ENCODE peak calls at places on chromosome 21, in ten cellular contexts. One of them, this sample, is unnamed.

GRCh38 chr21:33673473-33673872 is 31.2 kb downstream of the ITSN1 start:
- DNase-seq in astrocyte of the spinal cord: no peak
- DNase-seq in kidney: no peak
- DNase-seq in fibroblast of mammary gland: no peak
- DNase-seq in OCI-LY7: no peak
- DNase-seq in AG09309: no peak
- DNase-seq in neural progenitor cell: no peak
- DNase-seq in CD4-positive, alpha-beta T cell: no peak
- DNase-seq in PC-3: no peak
- DNase-seq in sigmoid colon: no peak
- DNase-seq in this sample: no peak

GRCh38 chr21:42733037-42733632 is 79.7 kb downstream of the PDE9A start:
- DNase-seq in neural progenitor cell: no peak
- DNase-seq in fibroblast of mammary gland: no peak
- DNase-seq in kidney: no peak
- DNase-seq in PC-3: no peak
- DNase-seq in CD4-positive, alpha-beta T cell: no peak
- DNase-seq in OCI-LY7: no peak
- DNase-seq in sigmoid colon: peak
- DNase-seq in astrocyte of the spinal cord: no peak
- DNase-seq in AG09309: no peak
- DNase-seq in this sample: no peak

GRCh38 chr21:22585558-22585957 is 1587.3 kb downstream of the NCAM2 start:
- DNase-seq in neural progenitor cell: no peak
- DNase-seq in OCI-LY7: peak
- DNase-seq in astrocyte of the spinal cord: no peak
- DNase-seq in CD4-positive, alpha-beta T cell: no peak
- DNase-seq in kidney: no peak
- DNase-seq in AG09309: no peak
- DNase-seq in sigmoid colon: no peak
- DNase-seq in PC-3: no peak
- DNase-seq in fibroblast of mammary gland: no peak
- DNase-seq in this sample: no peak

GRCh38 chr21:17461582-17461981 is 51.3 kb upstream of the CXADR start:
- DNase-seq in OCI-LY7: no peak
- DNase-seq in PC-3: peak
- DNase-seq in sigmoid colon: no peak
- DNase-seq in kidney: no peak
- DNase-seq in CD4-positive, alpha-beta T cell: no peak
- DNase-seq in astrocyte of the spinal cord: peak
- DNase-seq in fibroblast of mammary gland: peak
- DNase-seq in AG09309: no peak
- DNase-seq in neural progenitor cell: no peak
- DNase-seq in this sample: no peak

GRCh38 chr21:19712441-19712840 is 1285.8 kb upstream of the NCAM2 start:
- DNase-seq in astrocyte of the spinal cord: no peak
- DNase-seq in neural progenitor cell: no peak
- DNase-seq in sigmoid colon: no peak
- DNase-seq in CD4-positive, alpha-beta T cell: no peak
- DNase-seq in OCI-LY7: no peak
- DNase-seq in kidney: no peak
- DNase-seq in fibroblast of mammary gland: no peak
- DNase-seq in AG09309: no peak
- DNase-seq in PC-3: no peak
- DNase-seq in this sample: no peak

GRCh38 chr21:44082648-44083436 is 24.4 kb upstream of the PWP2 start:
- DNase-seq in fibroblast of mammary gland: no peak
- DNase-seq in AG09309: no peak
- DNase-seq in PC-3: no peak
- DNase-seq in neural progenitor cell: no peak
- DNase-seq in OCI-LY7: no peak
- DNase-seq in astrocyte of the spinal cord: no peak
- DNase-seq in sigmoid colon: no peak
- DNase-seq in kidney: peak
- DNase-seq in CD4-positive, alpha-beta T cell: no peak
- DNase-seq in this sample: peak

GRCh38 chr21:16419188-16419874 is 689.5 kb downstream of the USP25 start:
- DNase-seq in neural progenitor cell: peak
- DNase-seq in AG09309: no peak
- DNase-seq in PC-3: no peak
- DNase-seq in CD4-positive, alpha-beta T cell: no peak
- DNase-seq in astrocyte of the spinal cord: peak
- DNase-seq in kidney: peak
- DNase-seq in sigmoid colon: peak
- DNase-seq in fibroblast of mammary gland: peak
- DNase-seq in OCI-LY7: no peak
- DNase-seq in this sample: no peak

GRCh38 chr21:29626787-29627470 is 312.9 kb downstream of the GRIK1 start:
- DNase-seq in CD4-positive, alpha-beta T cell: no peak
- DNase-seq in astrocyte of the spinal cord: no peak
- DNase-seq in sigmoid colon: no peak
- DNase-seq in kidney: no peak
- DNase-seq in AG09309: no peak
- DNase-seq in PC-3: no peak
- DNase-seq in neural progenitor cell: no peak
- DNase-seq in OCI-LY7: no peak
- DNase-seq in fibroblast of mammary gland: no peak
- DNase-seq in this sample: no peak

GRCh38 chr21:26546698-26547097 is 26.4 kb downstream of the CYYR1 start:
- DNase-seq in CD4-positive, alpha-beta T cell: no peak
- DNase-seq in kidney: no peak
- DNase-seq in sigmoid colon: no peak
- DNase-seq in OCI-LY7: no peak
- DNase-seq in neural progenitor cell: no peak
- DNase-seq in AG09309: no peak
- DNase-seq in PC-3: no peak
- DNase-seq in fibroblast of mammary gland: no peak
- DNase-seq in astrocyte of the spinal cord: no peak
- DNase-seq in this sample: no peak

GRCh38 chr21:43949499-43950208 is 62.5 kb upstream of the TRAPPC10 start:
- DNase-seq in OCI-LY7: no peak
- DNase-seq in sigmoid colon: no peak
- DNase-seq in AG09309: no peak
- DNase-seq in neural progenitor cell: no peak
- DNase-seq in fibroblast of mammary gland: no peak
- DNase-seq in astrocyte of the spinal cord: no peak
- DNase-seq in PC-3: no peak
- DNase-seq in CD4-positive, alpha-beta T cell: no peak
- DNase-seq in kidney: no peak
- DNase-seq in this sample: no peak

GRCh38 chr21:45420061-45420521 is 15.1 kb downstream of the COL18A1 start:
- DNase-seq in fibroblast of mammary gland: no peak
- DNase-seq in sigmoid colon: peak
- DNase-seq in OCI-LY7: no peak
- DNase-seq in kidney: peak
- DNase-seq in AG09309: no peak
- DNase-seq in neural progenitor cell: no peak
- DNase-seq in astrocyte of the spinal cord: no peak
- DNase-seq in CD4-positive, alpha-beta T cell: no peak
- DNase-seq in PC-3: no peak
- DNase-seq in this sample: no peak

GRCh38 chr21:41359289-41359688 is 2.5 kb upstream of the MX2 start:
- DNase-seq in PC-3: no peak
- DNase-seq in AG09309: no peak
- DNase-seq in sigmoid colon: no peak
- DNase-seq in kidney: peak
- DNase-seq in CD4-positive, alpha-beta T cell: no peak
- DNase-seq in OCI-LY7: no peak
- DNase-seq in fibroblast of mammary gland: no peak
- DNase-seq in neural progenitor cell: peak
- DNase-seq in astrocyte of the spinal cord: no peak
- DNase-seq in this sample: no peak

GRCh38 chr21:34698270-34699015 is 29.6 kb downstream of the CLIC6 start:
- DNase-seq in neural progenitor cell: no peak
- DNase-seq in PC-3: no peak
- DNase-seq in fibroblast of mammary gland: no peak
- DNase-seq in AG09309: no peak
- DNase-seq in OCI-LY7: no peak
- DNase-seq in kidney: no peak
- DNase-seq in astrocyte of the spinal cord: no peak
- DNase-seq in sigmoid colon: no peak
- DNase-seq in CD4-positive, alpha-beta T cell: no peak
- DNase-seq in this sample: no peak

GRCh38 chr21:31420988-31421387 is 76.9 kb upstream of the TIAM1 start:
- DNase-seq in sigmoid colon: no peak
- DNase-seq in AG09309: no peak
- DNase-seq in neural progenitor cell: no peak
- DNase-seq in CD4-positive, alpha-beta T cell: no peak
- DNase-seq in PC-3: no peak
- DNase-seq in fibroblast of mammary gland: no peak
- DNase-seq in OCI-LY7: no peak
- DNase-seq in astrocyte of the spinal cord: no peak
- DNase-seq in kidney: no peak
- DNase-seq in this sample: no peak

GRCh38 chr21:31414601-31415000 is 70.5 kb upstream of the TIAM1 start:
- DNase-seq in fibroblast of mammary gland: no peak
- DNase-seq in CD4-positive, alpha-beta T cell: no peak
- DNase-seq in AG09309: no peak
- DNase-seq in sigmoid colon: no peak
- DNase-seq in PC-3: no peak
- DNase-seq in astrocyte of the spinal cord: no peak
- DNase-seq in neural progenitor cell: no peak
- DNase-seq in OCI-LY7: no peak
- DNase-seq in kidney: no peak
- DNase-seq in this sample: no peak

GRCh38 chr21:31416465-31416864 is 72.4 kb upstream of the TIAM1 start:
- DNase-seq in AG09309: no peak
- DNase-seq in fibroblast of mammary gland: peak
- DNase-seq in neural progenitor cell: no peak
- DNase-seq in PC-3: peak
- DNase-seq in sigmoid colon: no peak
- DNase-seq in astrocyte of the spinal cord: peak
- DNase-seq in CD4-positive, alpha-beta T cell: no peak
- DNase-seq in OCI-LY7: no peak
- DNase-seq in kidney: no peak
- DNase-seq in this sample: no peak

GRCh38 chr21:31420354-31420753 is 76.3 kb upstream of the TIAM1 start:
- DNase-seq in astrocyte of the spinal cord: no peak
- DNase-seq in fibroblast of mammary gland: no peak
- DNase-seq in CD4-positive, alpha-beta T cell: no peak
- DNase-seq in OCI-LY7: no peak
- DNase-seq in kidney: no peak
- DNase-seq in AG09309: no peak
- DNase-seq in neural progenitor cell: no peak
- DNase-seq in sigmoid colon: no peak
- DNase-seq in PC-3: no peak
- DNase-seq in this sample: no peak

GRCh38 chr21:31418355-31419001 is 74.4 kb upstream of the TIAM1 start:
- DNase-seq in neural progenitor cell: no peak
- DNase-seq in fibroblast of mammary gland: no peak
- DNase-seq in AG09309: no peak
- DNase-seq in OCI-LY7: no peak
- DNase-seq in kidney: no peak
- DNase-seq in PC-3: no peak
- DNase-seq in astrocyte of the spinal cord: no peak
- DNase-seq in CD4-positive, alpha-beta T cell: no peak
- DNase-seq in sigmoid colon: no peak
- DNase-seq in this sample: no peak
- TF ChIP-seq CTCF in neural progenitor cell: no peak
- TF ChIP-seq CTCF in fibroblast of mammary gland: no peak
- TF ChIP-seq CTCF in AG09309: no peak
- TF ChIP-seq CTCF in OCI-LY7: no peak
- TF ChIP-seq CTCF in kidney: no peak
- TF ChIP-seq CTCF in PC-3: no peak
- TF ChIP-seq CTCF in astrocyte of the spinal cord: no peak
- TF ChIP-seq CTCF in CD4-positive, alpha-beta T cell: no peak
- TF ChIP-seq CTCF in sigmoid colon: no peak
- TF ChIP-seq CTCF in this sample: no peak

GRCh38 chr21:46636550-46637289 is 1.2 kb downstream of the PRMT2 start:
- DNase-seq in CD4-positive, alpha-beta T cell: no peak
- DNase-seq in kidney: no peak
- DNase-seq in fibroblast of mammary gland: no peak
- DNase-seq in OCI-LY7: no peak
- DNase-seq in neural progenitor cell: no peak
- DNase-seq in AG09309: no peak
- DNase-seq in PC-3: peak
- DNase-seq in astrocyte of the spinal cord: no peak
- DNase-seq in sigmoid colon: no peak
- DNase-seq in this sample: no peak

GRCh38 chr21:46641656-46642055 is 6.2 kb downstream of the PRMT2 start:
- DNase-seq in neural progenitor cell: no peak
- DNase-seq in OCI-LY7: no peak
- DNase-seq in AG09309: no peak
- DNase-seq in fibroblast of mammary gland: no peak
- DNase-seq in sigmoid colon: no peak
- DNase-seq in PC-3: no peak
- DNase-seq in astrocyte of the spinal cord: no peak
- DNase-seq in kidney: no peak
- DNase-seq in CD4-positive, alpha-beta T cell: no peak
- DNase-seq in this sample: no peak

GRCh38 chr21:46637952-46638746 is 2.7 kb downstream of the PRMT2 start:
- DNase-seq in kidney: no peak
- DNase-seq in astrocyte of the spinal cord: no peak
- DNase-seq in PC-3: peak
- DNase-seq in OCI-LY7: no peak
- DNase-seq in sigmoid colon: no peak
- DNase-seq in fibroblast of mammary gland: peak
- DNase-seq in neural progenitor cell: no peak
- DNase-seq in AG09309: no peak
- DNase-seq in CD4-positive, alpha-beta T cell: no peak
- DNase-seq in this sample: no peak

GRCh38 chr21:46636181-46636512 is 673 bp downstream of the PRMT2 start:
- DNase-seq in astrocyte of the spinal cord: no peak
- DNase-seq in PC-3: peak
- DNase-seq in OCI-LY7: no peak
- DNase-seq in CD4-positive, alpha-beta T cell: no peak
- DNase-seq in neural progenitor cell: no peak
- DNase-seq in sigmoid colon: no peak
- DNase-seq in kidney: no peak
- DNase-seq in AG09309: no peak
- DNase-seq in fibroblast of mammary gland: no peak
- DNase-seq in this sample: no peak

GRCh38 chr21:46639489-46640386 is 4.3 kb downstream of the PRMT2 start:
- DNase-seq in astrocyte of the spinal cord: peak
- DNase-seq in kidney: no peak
- DNase-seq in fibroblast of mammary gland: peak
- DNase-seq in neural progenitor cell: no peak
- DNase-seq in AG09309: no peak
- DNase-seq in CD4-positive, alpha-beta T cell: no peak
- DNase-seq in OCI-LY7: peak
- DNase-seq in PC-3: peak
- DNase-seq in sigmoid colon: no peak
- DNase-seq in this sample: no peak
- TF ChIP-seq CTCF in astrocyte of the spinal cord: peak
- TF ChIP-seq CTCF in kidney: no peak
- TF ChIP-seq CTCF in fibroblast of mammary gland: peak
- TF ChIP-seq CTCF in neural progenitor cell: peak
- TF ChIP-seq CTCF in AG09309: peak
- TF ChIP-seq CTCF in CD4-positive, alpha-beta T cell: peak
- TF ChIP-seq CTCF in OCI-LY7: peak
- TF ChIP-seq CTCF in PC-3: peak
- TF ChIP-seq CTCF in sigmoid colon: no peak
- TF ChIP-seq CTCF in this sample: peak

GRCh38 chr21:23725576-23725975 is 1881.7 kb downstream of the MRPL39 start:
- DNase-seq in neural progenitor cell: no peak
- DNase-seq in CD4-positive, alpha-beta T cell: no peak
- DNase-seq in sigmoid colon: no peak
- DNase-seq in astrocyte of the spinal cord: no peak
- DNase-seq in AG09309: no peak
- DNase-seq in PC-3: peak
- DNase-seq in kidney: no peak
- DNase-seq in fibroblast of mammary gland: no peak
- DNase-seq in OCI-LY7: no peak
- DNase-seq in this sample: no peak
- TF ChIP-seq CTCF in neural progenitor cell: peak
- TF ChIP-seq CTCF in CD4-positive, alpha-beta T cell: no peak
- TF ChIP-seq CTCF in sigmoid colon: no peak
- TF ChIP-seq CTCF in astrocyte of the spinal cord: no peak
- TF ChIP-seq CTCF in AG09309: no peak
- TF ChIP-seq CTCF in PC-3: peak
- TF ChIP-seq CTCF in kidney: no peak
- TF ChIP-seq CTCF in fibroblast of mammary gland: no peak
- TF ChIP-seq CTCF in OCI-LY7: no peak
- TF ChIP-seq CTCF in this sample: no peak

GRCh38 chr21:37623689-37624088 is 257.1 kb downstream of the DYRK1A start:
- DNase-seq in fibroblast of mammary gland: no peak
- DNase-seq in PC-3: no peak
- DNase-seq in OCI-LY7: no peak
- DNase-seq in CD4-positive, alpha-beta T cell: no peak
- DNase-seq in astrocyte of the spinal cord: no peak
- DNase-seq in neural progenitor cell: no peak
- DNase-seq in AG09309: no peak
- DNase-seq in kidney: no peak
- DNase-seq in sigmoid colon: no peak
- DNase-seq in this sample: no peak
- TF ChIP-seq CTCF in fibroblast of mammary gland: no peak
- TF ChIP-seq CTCF in PC-3: no peak
- TF ChIP-seq CTCF in OCI-LY7: no peak
- TF ChIP-seq CTCF in CD4-positive, alpha-beta T cell: no peak
- TF ChIP-seq CTCF in astrocyte of the spinal cord: no peak
- TF ChIP-seq CTCF in neural progenitor cell: no peak
- TF ChIP-seq CTCF in AG09309: no peak
- TF ChIP-seq CTCF in kidney: no peak
- TF ChIP-seq CTCF in sigmoid colon: no peak
- TF ChIP-seq CTCF in this sample: no peak